ENCODE peak calls at places on chromosomes 2 and 18, in seven cellular contexts. One of them, this sample, is unnamed. For H3K36me3, the result is how much of the 10 kb centered on the place peaks cover.

GRCh38 chr2:239500915-239501630 is 100.3 kb upstream of the HDAC4 start:
- DNase-seq in ovary: no peak
- DNase-seq in tibial nerve: no peak
- DNase-seq in endothelial cell of umbilical vein: no peak
- DNase-seq in HepG2: no peak
- DNase-seq in HCT116: no peak
- DNase-seq in K562: no peak
- DNase-seq in this sample: no peak

GRCh38 chr2:150882751-150883520 is 378.7 kb downstream of the RBM43 start:
- DNase-seq in ovary: no peak
- DNase-seq in tibial nerve: no peak
- DNase-seq in endothelial cell of umbilical vein: no peak
- DNase-seq in HepG2: no peak
- DNase-seq in HCT116: no peak
- DNase-seq in K562: no peak
- DNase-seq in this sample: no peak

GRCh38 chr2:7915302-7916200 is 766.3 kb upstream of the ID2 start:
- DNase-seq in ovary: no peak
- DNase-seq in tibial nerve: no peak
- DNase-seq in endothelial cell of umbilical vein: no peak
- DNase-seq in HepG2: no peak
- DNase-seq in HCT116: no peak
- DNase-seq in K562: no peak
- DNase-seq in this sample: no peak

GRCh38 chr2:31151501-31151900 is 13.3 kb upstream of the GALNT14 start:
- DNase-seq in ovary: no peak
- DNase-seq in tibial nerve: no peak
- DNase-seq in endothelial cell of umbilical vein: no peak
- DNase-seq in HepG2: no peak
- DNase-seq in HCT116: no peak
- DNase-seq in K562: no peak
- DNase-seq in this sample: no peak

GRCh38 chr18:36530676-36531405 is 233.3 kb downstream of the FHOD3 start:
- DNase-seq in ovary: no peak
- DNase-seq in tibial nerve: no peak
- DNase-seq in endothelial cell of umbilical vein: no peak
- DNase-seq in HepG2: no peak
- DNase-seq in HCT116: no peak
- DNase-seq in K562: no peak
- DNase-seq in this sample: no peak

GRCh38 chr2:139162957-139163356 is 382.8 kb upstream of the NXPH2 start:
- DNase-seq in ovary: no peak
- DNase-seq in tibial nerve: no peak
- DNase-seq in endothelial cell of umbilical vein: no peak
- DNase-seq in HepG2: no peak
- DNase-seq in HCT116: no peak
- DNase-seq in K562: no peak
- DNase-seq in this sample: no peak

GRCh38 chr2:184534986-184535385 is 63.3 kb upstream of the ZNF804A start:
- DNase-seq in ovary: no peak
- DNase-seq in tibial nerve: no peak
- DNase-seq in endothelial cell of umbilical vein: no peak
- DNase-seq in HepG2: no peak
- DNase-seq in HCT116: no peak
- DNase-seq in K562: no peak
- DNase-seq in this sample: no peak

GRCh38 chr18:8844721-8845148 is 139.4 kb downstream of the MTCL1 start:
- DNase-seq in ovary: no peak
- DNase-seq in tibial nerve: no peak
- DNase-seq in endothelial cell of umbilical vein: no peak
- DNase-seq in HepG2: no peak
- DNase-seq in HCT116: no peak
- DNase-seq in K562: no peak
- DNase-seq in this sample: no peak

GRCh38 chr18:37566479-37567060 is 972 bp upstream of the CELF4 start:
- DNase-seq in ovary: no peak
- DNase-seq in tibial nerve: no peak
- DNase-seq in endothelial cell of umbilical vein: no peak
- DNase-seq in HepG2: no peak
- DNase-seq in HCT116: no peak
- DNase-seq in K562: no peak
- DNase-seq in this sample: no peak

GRCh38 chr2:42933824-42934254 is 141.5 kb upstream of the HAAO start:
- DNase-seq in ovary: no peak
- DNase-seq in tibial nerve: no peak
- DNase-seq in endothelial cell of umbilical vein: no peak
- DNase-seq in HepG2: no peak
- DNase-seq in HCT116: no peak
- DNase-seq in K562: no peak
- DNase-seq in this sample: no peak

GRCh38 chr2:7992612-7993596 is 689.0 kb upstream of the ID2 start:
- DNase-seq in ovary: no peak
- DNase-seq in tibial nerve: no peak
- DNase-seq in endothelial cell of umbilical vein: no peak
- DNase-seq in HepG2: no peak
- DNase-seq in HCT116: no peak
- DNase-seq in K562: no peak
- DNase-seq in this sample: no peak

GRCh38 chr2:31079665-31080064 is 58.6 kb downstream of the GALNT14 start:
- DNase-seq in ovary: no peak
- DNase-seq in tibial nerve: no peak
- DNase-seq in endothelial cell of umbilical vein: no peak
- DNase-seq in HepG2: peak
- DNase-seq in HCT116: no peak
- DNase-seq in K562: peak
- DNase-seq in this sample: no peak

GRCh38 chr2:120109186-120110061 is 96.5 kb downstream of the EPB41L5 start:
- DNase-seq in ovary: no peak
- DNase-seq in tibial nerve: no peak
- DNase-seq in endothelial cell of umbilical vein: peak
- DNase-seq in HepG2: peak
- DNase-seq in HCT116: peak
- DNase-seq in K562: peak
- DNase-seq in this sample: no peak

GRCh38 chr2:776517-776916 is 99.3 kb upstream of the TMEM18 start:
- DNase-seq in ovary: no peak
- DNase-seq in tibial nerve: no peak
- DNase-seq in endothelial cell of umbilical vein: no peak
- DNase-seq in HepG2: no peak
- DNase-seq in HCT116: no peak
- DNase-seq in K562: no peak
- DNase-seq in this sample: no peak

GRCh38 chr2:3638456-3638810 is 19.6 kb upstream of the ALLC start:
- DNase-seq in ovary: peak
- DNase-seq in tibial nerve: no peak
- DNase-seq in endothelial cell of umbilical vein: no peak
- DNase-seq in HepG2: no peak
- DNase-seq in HCT116: no peak
- DNase-seq in K562: no peak
- DNase-seq in this sample: no peak

GRCh38 chr18:48127546-48128105 is 197.2 kb upstream of the SMAD2 start:
- DNase-seq in ovary: peak
- DNase-seq in tibial nerve: no peak
- DNase-seq in endothelial cell of umbilical vein: no peak
- DNase-seq in HepG2: no peak
- DNase-seq in HCT116: no peak
- DNase-seq in K562: no peak
- DNase-seq in this sample: no peak

GRCh38 chr2:240598311-240598911 is 11.9 kb downstream of the CAPN10 start:
- DNase-seq in ovary: peak
- DNase-seq in tibial nerve: peak
- DNase-seq in endothelial cell of umbilical vein: no peak
- DNase-seq in HepG2: no peak
- DNase-seq in HCT116: no peak
- DNase-seq in K562: no peak
- DNase-seq in this sample: peak

GRCh38 chr2:191150451-191151314 is at the start of gene STAT4:
- DNase-seq in ovary: no peak
- DNase-seq in tibial nerve: no peak
- DNase-seq in endothelial cell of umbilical vein: peak
- DNase-seq in HepG2: no peak
- DNase-seq in HCT116: peak
- DNase-seq in K562: no peak
- DNase-seq in this sample: peak

GRCh38 chr18:46718501-46719341 is 38.1 kb downstream of the ST8SIA5 start:
- DNase-seq in ovary: no peak
- DNase-seq in tibial nerve: no peak
- DNase-seq in endothelial cell of umbilical vein: peak
- DNase-seq in HepG2: no peak
- DNase-seq in HCT116: no peak
- DNase-seq in K562: no peak
- DNase-seq in this sample: no peak

GRCh38 chr2:156401863-156402262 is 34.3 kb upstream of the GPD2 start:
- DNase-seq in ovary: no peak
- DNase-seq in tibial nerve: no peak
- DNase-seq in endothelial cell of umbilical vein: no peak
- DNase-seq in HepG2: peak
- DNase-seq in HCT116: no peak
- DNase-seq in K562: no peak
- DNase-seq in this sample: no peak

GRCh38 chr2:71748227-71748626 is 294.9 kb downstream of the DYSF start:
- DNase-seq in ovary: no peak
- DNase-seq in tibial nerve: peak
- DNase-seq in endothelial cell of umbilical vein: peak
- DNase-seq in HepG2: no peak
- DNase-seq in HCT116: no peak
- DNase-seq in K562: peak
- DNase-seq in this sample: no peak

GRCh38 chr2:196379600-196379999 is 208.2 kb upstream of the STK17B start:
- DNase-seq in ovary: no peak
- DNase-seq in tibial nerve: no peak
- DNase-seq in endothelial cell of umbilical vein: no peak
- DNase-seq in HepG2: no peak
- DNase-seq in HCT116: no peak
- DNase-seq in K562: no peak
- DNase-seq in this sample: no peak

GRCh38 chr2:71852141-71852711 is 295.4 kb downstream of the CYP26B1 start:
- DNase-seq in ovary: no peak
- DNase-seq in tibial nerve: no peak
- DNase-seq in endothelial cell of umbilical vein: no peak
- DNase-seq in HepG2: no peak
- DNase-seq in HCT116: no peak
- DNase-seq in K562: no peak
- DNase-seq in this sample: no peak

DNA sequence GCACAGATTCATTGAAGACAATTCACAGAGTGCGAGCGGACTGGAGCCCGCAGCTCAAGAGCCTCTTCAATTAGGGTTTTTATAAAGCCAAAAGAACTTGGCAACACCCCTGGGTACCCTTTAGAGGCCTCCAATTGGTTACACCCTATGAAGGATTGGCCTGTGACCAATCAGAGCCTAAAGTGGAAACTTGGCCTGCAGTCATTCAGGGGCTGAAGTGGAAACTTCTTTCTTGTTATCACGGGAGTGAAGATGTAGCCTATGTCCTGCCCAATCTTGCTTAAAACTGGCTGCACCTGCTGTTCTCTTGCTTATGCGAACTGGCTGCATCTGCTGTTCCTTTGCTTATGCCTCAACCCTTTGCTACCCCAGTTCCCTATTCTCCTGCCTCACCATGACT is 1.8 kb upstream of the HJURP start:
- DNase-seq in ovary: no peak
- DNase-seq in tibial nerve: no peak
- DNase-seq in endothelial cell of umbilical vein: no peak
- DNase-seq in HepG2: no peak
- DNase-seq in HCT116: no peak
- DNase-seq in K562: no peak
- DNase-seq in this sample: no peak
- TF ChIP-seq POLR2A in ovary: no peak
- TF ChIP-seq POLR2A in tibial nerve: no peak
- TF ChIP-seq POLR2A in endothelial cell of umbilical vein: no peak
- TF ChIP-seq POLR2A in HepG2: no peak
- TF ChIP-seq POLR2A in HCT116: no peak
- TF ChIP-seq POLR2A in K562: no peak
- TF ChIP-seq POLR2A in this sample: no peak

DNA sequence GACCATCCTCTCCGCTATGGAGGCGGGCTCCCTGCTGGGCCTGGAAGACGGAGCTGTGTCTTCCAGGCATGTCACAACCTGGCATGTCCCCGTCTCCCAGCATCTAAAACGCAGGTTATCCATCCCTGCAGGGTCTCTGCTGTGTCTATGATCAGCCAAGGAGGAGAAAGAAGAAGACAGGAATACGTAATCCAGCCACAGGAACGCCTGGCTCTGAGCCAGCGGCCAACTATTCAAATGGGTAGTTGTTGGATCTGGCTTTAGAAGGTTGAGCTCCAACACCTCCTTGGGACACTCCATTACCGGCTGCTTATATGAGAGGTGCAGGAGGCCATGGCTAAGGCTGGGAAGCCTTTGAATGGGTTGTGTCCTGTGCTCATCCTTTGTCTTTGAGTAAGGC is 99.1 kb upstream of the SATB2 start:
- DNase-seq in ovary: no peak
- DNase-seq in tibial nerve: no peak
- DNase-seq in endothelial cell of umbilical vein: no peak
- DNase-seq in HepG2: no peak
- DNase-seq in HCT116: no peak
- DNase-seq in K562: no peak
- DNase-seq in this sample: no peak
- H3K36me3 ChIP-seq in ovary: under half
- H3K36me3 ChIP-seq in tibial nerve: under half
- H3K36me3 ChIP-seq in endothelial cell of umbilical vein: under half
- H3K36me3 ChIP-seq in HepG2: under half
- H3K36me3 ChIP-seq in HCT116: under half
- H3K36me3 ChIP-seq in K562: under half
- H3K36me3 ChIP-seq in this sample: under half

DNA sequence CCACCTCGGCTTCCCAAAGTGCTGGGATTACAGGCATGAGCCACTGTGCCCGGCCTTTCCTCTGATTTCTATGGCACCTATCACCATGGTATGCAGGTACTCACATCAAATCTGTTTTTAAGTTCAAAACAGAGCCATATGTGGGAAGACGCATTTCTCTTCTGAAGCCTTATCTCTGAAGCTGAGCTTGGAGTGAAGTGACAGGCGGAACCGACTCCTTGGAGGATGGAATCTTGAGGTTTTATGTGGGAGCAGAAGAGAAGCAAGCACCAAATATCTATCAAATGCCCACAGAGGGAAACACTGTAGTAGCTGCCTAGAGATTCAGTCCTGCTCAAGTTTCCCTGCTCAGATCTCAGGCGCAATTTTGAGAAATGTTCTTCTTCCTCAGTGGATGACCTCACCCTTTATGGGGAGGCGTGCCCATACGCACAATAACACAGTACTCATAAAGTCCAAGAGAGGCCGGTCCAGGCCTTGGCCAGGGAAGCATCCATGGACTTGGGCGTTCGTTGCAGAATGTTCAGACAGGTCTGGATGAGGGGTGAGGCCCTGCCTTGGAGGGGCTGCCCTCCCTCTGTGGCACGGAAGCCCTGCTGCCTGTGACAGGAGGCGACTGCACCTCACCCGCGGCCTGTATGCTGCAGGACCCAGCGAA is 67.9 kb downstream of the HNRNPLL start:
- DNase-seq in ovary: no peak
- DNase-seq in tibial nerve: no peak
- DNase-seq in endothelial cell of umbilical vein: no peak
- DNase-seq in HepG2: no peak
- DNase-seq in HCT116: no peak
- DNase-seq in K562: no peak
- DNase-seq in this sample: no peak
- TF ChIP-seq POLR2A in ovary: no peak
- TF ChIP-seq POLR2A in tibial nerve: no peak
- TF ChIP-seq POLR2A in endothelial cell of umbilical vein: no peak
- TF ChIP-seq POLR2A in HepG2: no peak
- TF ChIP-seq POLR2A in HCT116: no peak
- TF ChIP-seq POLR2A in K562: no peak
- TF ChIP-seq POLR2A in this sample: no peak

GRCh38 chr2:55296393-55296792 is 27.4 kb upstream of the MTIF2 start:
- DNase-seq in ovary: no peak
- DNase-seq in tibial nerve: no peak
- DNase-seq in endothelial cell of umbilical vein: no peak
- DNase-seq in HepG2: no peak
- DNase-seq in HCT116: no peak
- DNase-seq in K562: no peak
- DNase-seq in this sample: no peak
- H3K36me3 ChIP-seq in ovary: under half
- H3K36me3 ChIP-seq in tibial nerve: under half
- H3K36me3 ChIP-seq in endothelial cell of umbilical vein: under half
- H3K36me3 ChIP-seq in HepG2: under half
- H3K36me3 ChIP-seq in HCT116: under half
- H3K36me3 ChIP-seq in K562: half or more
- H3K36me3 ChIP-seq in this sample: under half

This sample was measured in Peyer's patch.